ENCODE peak calls at places on chromosomes 16 and 17, in four cellular contexts. P is stimulated activated CD8-positive, alpha-beta memory T cell treated with anti-CD3 and anti-CD28 coated beads, Interleukin-4, amount 100 ng/mL, for 1 hour; D is effector memory CD4-positive, alpha-beta T cell; A is HCEC 1CT. U is an unnamed sample.

GRCh38 chr17:44043326-44043725 is 23.1 kb downstream of the LSM12 start:
- DNase-seq in P (no peak), D (no peak), A (peak; percentile 70), U (no peak)

GRCh38 chr17:78541488-78542237 is 35.5 kb downstream of the DNAH17 start:
- DNase-seq in P (no peak), D (no peak), A (no peak), U (no peak)

GRCh38 chr16:48619547-48619946 is 9.6 kb upstream of the N4BP1 start:
- DNase-seq in P (no peak), D (no peak), A (no peak), U (no peak)

GRCh38 chr17:31144427-31144826 is 49.6 kb downstream of the NF1 start:
- DNase-seq in P (no peak), D (no peak), A (no peak), U (no peak)

GRCh38 chr17:7988750-7989178 is 13.7 kb upstream of the GUCY2D start:
- DNase-seq in P (peak; percentile 11), D (no peak), A (peak; percentile 76), U (peak; percentile 73)

GRCh38 chr17:80636356-80637285 is 92.0 kb downstream of the RPTOR start:
- DNase-seq in P (no peak), D (no peak), A (no peak), U (no peak)

GRCh38 chr17:82301916-82302497 is 15.4 kb downstream of the CD7 start:
- DNase-seq in P (no peak), D (no peak), A (no peak), U (no peak)

GRCh38 chr17:51585514-51586104 is 325.3 kb downstream of the UTP18 start:
- DNase-seq in P (no peak), D (no peak), A (no peak), U (no peak)

GRCh38 chr16:80158766-80159165 is 382.0 kb upstream of the DYNLRB2 start:
- DNase-seq in P (no peak), D (no peak), A (peak; percentile 1), U (no peak)

GRCh38 chr17:4708436-4708835 is 2.0 kb upstream of the ARRB2 start:
- DNase-seq in P (no peak), D (peak; percentile 36), A (no peak), U (no peak)

GRCh38 chr16:80976946-80977345 is 29.7 kb downstream of the CMC2 start:
- DNase-seq in P (no peak), D (no peak), A (no peak), U (no peak)

GRCh38 chr16:68356249-68356918 is 45.6 kb downstream of the PRMT7 start:
- DNase-seq in P (peak; percentile 55), D (peak; percentile 70), A (no peak), U (no peak)

GRCh38 chr16:61862756-61863155 is 173.5 kb downstream of the CDH8 start:
- DNase-seq in P (no peak), D (no peak), A (no peak), U (no peak)

GRCh38 chr17:50559674-50560184 is 786 bp upstream of the CACNA1G start:
- DNase-seq in P (no peak), D (no peak), A (peak; percentile 55), U (peak; percentile 51)

GRCh38 chr16:9844361-9844760 is 337.9 kb downstream of the GRIN2A start:
- DNase-seq in P (no peak), D (no peak), A (peak; percentile 78), U (no peak)

GRCh38 chr16:86835981-86836380 is 257.6 kb downstream of the FOXL1 start:
- DNase-seq in P (no peak), D (no peak), A (no peak), U (no peak)

GRCh38 chr17:34201767-34202166 is 53.3 kb upstream of the CCL2 start:
- DNase-seq in P (no peak), D (no peak), A (no peak), U (no peak)

GRCh38 chr16:30092373-30093010 is 768 bp upstream of the TBX6 start:
- DNase-seq in P (peak; percentile 27), D (peak; percentile 58), A (peak; percentile 83), U (no peak)

GRCh38 chr17:13031718-13032350 is 14.0 kb upstream of the ELAC2 start:
- DNase-seq in P (no peak), D (no peak), A (peak; percentile 45), U (no peak)

GRCh38 chr16:23478566-23478965 is 25.6 kb upstream of the COG7 start:
- DNase-seq in P (no peak), D (no peak), A (no peak), U (no peak)

GRCh38 chr16:49478107-49478506 is 104.5 kb downstream of the C16orf78 start:
- DNase-seq in P (no peak), D (no peak), A (no peak), U (no peak)

GRCh38 chr16:25419123-25419522 is 161.5 kb upstream of the ZKSCAN2 start:
- DNase-seq in P (no peak), D (no peak), A (no peak), U (no peak)

GRCh38 chr16:50880926-50881325 is 139.0 kb downstream of the CYLD start:
- DNase-seq in P (no peak), D (no peak), A (no peak), U (no peak)

GRCh38 chr17:55783684-55784245 is 32.9 kb downstream of the PCTP start:
- DNase-seq in P (no peak), D (no peak), A (peak; percentile 10), U (no peak)

U was measured in SW 1271.